ENCODE peak calls at places on chromosomes 16 and 17, in five cellular contexts. One of them, this sample, is unnamed.

GRCh38 chr17:80901319-80901718 is 90.3 kb upstream of the CHMP6 start:
- DNase-seq in stomach: no peak
- DNase-seq in AG04450: no peak
- DNase-seq in left ventricle myocardium inferior: no peak
- DNase-seq in PC-3: no peak
- DNase-seq in this sample: peak; percentile 72

GRCh38 chr17:40331743-40332641 is 23.0 kb downstream of the RARA start:
- DNase-seq in PC-3: no peak
- DNase-seq in AG04450: no peak
- DNase-seq in left ventricle myocardium inferior: peak; percentile 93
- DNase-seq in stomach: peak; percentile 92
- DNase-seq in this sample: no peak

GRCh38 chr16:53056528-53056881 is 1.7 kb downstream of the CHD9 start:
- DNase-seq in left ventricle myocardium inferior: no peak
- DNase-seq in stomach: no peak
- DNase-seq in AG04450: no peak
- DNase-seq in PC-3: peak; percentile 52
- DNase-seq in this sample: no peak

GRCh38 chr16:10981697-10982216 is 37.4 kb downstream of the CLEC16A start:
- DNase-seq in stomach: no peak
- DNase-seq in PC-3: peak; percentile 33
- DNase-seq in AG04450: no peak
- DNase-seq in left ventricle myocardium inferior: no peak
- DNase-seq in this sample: peak; percentile 36

GRCh38 chr17:33492731-33493260 is 199.7 kb upstream of the ASIC2 start:
- DNase-seq in left ventricle myocardium inferior: no peak
- DNase-seq in PC-3: no peak
- DNase-seq in stomach: no peak
- DNase-seq in AG04450: no peak
- DNase-seq in this sample: no peak

GRCh38 chr17:27379863-27380533 is 76.2 kb upstream of the KSR1 start:
- DNase-seq in PC-3: peak; percentile 61
- DNase-seq in stomach: peak; percentile 72
- DNase-seq in left ventricle myocardium inferior: peak; percentile 75
- DNase-seq in AG04450: no peak
- DNase-seq in this sample: no peak

GRCh38 chr16:27364493-27365141 is 37.4 kb upstream of the IL21R start:
- DNase-seq in left ventricle myocardium inferior: no peak
- DNase-seq in PC-3: peak; percentile 79
- DNase-seq in AG04450: no peak
- DNase-seq in stomach: peak; percentile 62
- DNase-seq in this sample: peak; percentile 51

GRCh38 chr16:68564367-68564985 is 25.4 kb downstream of the ZFP90 start:
- DNase-seq in PC-3: no peak
- DNase-seq in left ventricle myocardium inferior: no peak
- DNase-seq in stomach: no peak
- DNase-seq in AG04450: no peak
- DNase-seq in this sample: peak; percentile 11

GRCh38 chr17:48351916-48352332 is 78.1 kb downstream of the SKAP1 start:
- DNase-seq in PC-3: peak; percentile 75
- DNase-seq in stomach: no peak
- DNase-seq in left ventricle myocardium inferior: no peak
- DNase-seq in AG04450: peak; percentile 26
- DNase-seq in this sample: no peak

GRCh38 chr17:1083451-1084187 is 86.7 kb downstream of the TIMM22 start:
- DNase-seq in AG04450: no peak
- DNase-seq in left ventricle myocardium inferior: no peak
- DNase-seq in stomach: peak; percentile 59
- DNase-seq in PC-3: no peak
- DNase-seq in this sample: no peak

GRCh38 chr16:1192384-1193073 is 32.5 kb downstream of the TPSG1 start:
- DNase-seq in left ventricle myocardium inferior: no peak
- DNase-seq in PC-3: no peak
- DNase-seq in AG04450: no peak
- DNase-seq in stomach: no peak
- DNase-seq in this sample: no peak

GRCh38 chr17:46730679-46731078 is 87.8 kb downstream of the WNT3 start:
- DNase-seq in AG04450: no peak
- DNase-seq in stomach: no peak
- DNase-seq in PC-3: no peak
- DNase-seq in left ventricle myocardium inferior: no peak
- DNase-seq in this sample: peak; percentile 92

GRCh38 chr16:7278636-7279035 is 54.0 kb upstream of the RBFOX1 start:
- DNase-seq in left ventricle myocardium inferior: no peak
- DNase-seq in AG04450: no peak
- DNase-seq in PC-3: no peak
- DNase-seq in stomach: no peak
- DNase-seq in this sample: no peak

GRCh38 chr16:49914697-49915096 is 58.8 kb upstream of the ZNF423 start:
- DNase-seq in left ventricle myocardium inferior: no peak
- DNase-seq in AG04450: no peak
- DNase-seq in PC-3: no peak
- DNase-seq in stomach: no peak
- DNase-seq in this sample: no peak

GRCh38 chr16:23857256-23857891 is 21.6 kb downstream of the PRKCB start:
- DNase-seq in left ventricle myocardium inferior: no peak
- DNase-seq in stomach: no peak
- DNase-seq in AG04450: no peak
- DNase-seq in PC-3: no peak
- DNase-seq in this sample: no peak

GRCh38 chr16:23858496-23859062 is 22.8 kb downstream of the PRKCB start:
- DNase-seq in left ventricle myocardium inferior: no peak
- DNase-seq in AG04450: no peak
- DNase-seq in PC-3: no peak
- DNase-seq in stomach: no peak
- DNase-seq in this sample: no peak

GRCh38 chr16:23857901-23858300 is 22.1 kb downstream of the PRKCB start:
- DNase-seq in left ventricle myocardium inferior: no peak
- DNase-seq in stomach: no peak
- DNase-seq in PC-3: no peak
- DNase-seq in AG04450: no peak
- DNase-seq in this sample: no peak

GRCh38 chr16:23861874-23862273 is 26.1 kb downstream of the PRKCB start:
- DNase-seq in PC-3: no peak
- DNase-seq in left ventricle myocardium inferior: no peak
- DNase-seq in AG04450: no peak
- DNase-seq in stomach: no peak
- DNase-seq in this sample: no peak

DNA sequence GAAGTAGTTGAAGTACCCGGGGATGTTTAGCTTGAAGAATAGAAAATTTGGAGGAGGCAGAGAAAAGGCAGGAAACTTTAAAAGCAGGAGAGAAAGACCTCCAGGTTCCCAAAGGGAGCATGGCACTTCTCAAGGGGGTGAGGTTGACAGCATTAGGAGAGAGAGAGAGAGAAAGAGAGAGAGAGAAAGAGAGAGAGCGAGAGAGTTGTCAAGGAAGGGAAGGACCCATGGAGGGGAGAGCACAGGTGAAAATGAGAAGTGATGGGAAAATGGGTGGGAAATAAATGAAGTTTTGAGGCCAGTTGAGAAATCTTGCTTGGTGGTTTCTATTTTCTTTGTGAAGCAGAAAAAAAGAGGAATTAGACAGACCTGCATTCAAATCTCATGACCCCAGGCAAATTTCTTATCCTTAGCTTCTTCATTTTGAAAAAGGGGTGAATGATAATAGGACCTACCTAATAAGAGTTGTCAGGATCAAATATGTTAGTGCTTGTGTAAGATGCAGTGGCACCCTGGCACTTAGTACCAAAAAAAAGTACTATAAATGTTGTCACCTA is 24.0 kb downstream of the PRKCB start:
- DNase-seq in AG04450: no peak
- DNase-seq in PC-3: no peak
- DNase-seq in left ventricle myocardium inferior: no peak
- DNase-seq in stomach: no peak
- DNase-seq in this sample: no peak
- H3K27me3 ChIP-seq in AG04450: no peaks in the 10 kb centered on the region
- H3K27me3 ChIP-seq in PC-3: peaks cover 34% of the 10 kb centered on the region
- H3K27me3 ChIP-seq in left ventricle myocardium inferior: peaks cover 79% of the 10 kb centered on the region
- H3K27me3 ChIP-seq in stomach: no peaks in the 10 kb centered on the region
- H3K27me3 ChIP-seq in this sample: no peaks in the 10 kb centered on the region

GRCh38 chr16:87227651-87228015 is 89.6 kb downstream of the C16orf95 start:
- DNase-seq in PC-3: no peak
- DNase-seq in AG04450: no peak
- DNase-seq in left ventricle myocardium inferior: peak; percentile 33
- DNase-seq in stomach: no peak
- DNase-seq in this sample: no peak
- H3K27ac ChIP-seq in PC-3: no peak overlapping the region
- H3K27ac ChIP-seq in AG04450: peak overlapping the region; percentile 88
- H3K27ac ChIP-seq in left ventricle myocardium inferior: peak overlapping the region; percentile 66
- H3K27ac ChIP-seq in stomach: peak overlapping the region; percentile 65
- H3K27ac ChIP-seq in this sample: no peak overlapping the region

DNA sequence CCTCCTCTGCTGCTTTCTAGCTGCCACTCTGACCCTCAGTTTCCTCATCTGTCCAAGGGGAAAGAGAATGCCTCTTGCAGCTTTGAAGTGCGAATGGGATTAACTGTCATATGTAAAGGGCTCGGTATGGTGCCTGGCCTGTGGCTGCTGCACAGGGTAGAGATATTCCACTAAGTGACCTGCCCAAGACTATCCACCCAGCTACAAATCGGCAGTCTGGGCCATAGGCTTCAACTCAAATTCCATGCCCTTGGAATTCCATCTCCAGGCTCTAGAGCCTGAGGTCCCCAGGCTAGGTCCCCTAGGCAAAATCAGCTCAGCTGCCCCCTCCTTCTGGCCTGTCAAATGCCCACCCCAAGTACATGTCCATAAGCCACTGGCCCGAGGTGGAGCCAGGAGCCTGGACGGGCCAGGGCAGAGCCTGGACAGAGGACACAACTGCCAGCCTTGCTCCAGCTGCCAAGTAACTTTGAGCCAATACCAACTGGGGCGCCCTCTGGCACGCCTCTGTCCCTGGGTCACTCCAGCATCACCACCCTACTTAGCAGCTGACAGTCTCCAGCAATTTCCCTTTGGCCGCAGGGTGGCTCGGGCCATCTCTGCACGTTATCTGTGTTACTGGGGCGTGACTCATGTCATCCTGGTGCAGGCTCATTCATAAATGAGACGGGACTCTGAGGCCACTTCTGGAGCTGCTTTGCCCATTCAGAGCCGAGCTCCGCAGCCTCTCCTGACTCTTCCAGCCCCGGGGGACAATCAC is 57.1 kb downstream of the SDK2 start:
- DNase-seq in left ventricle myocardium inferior: peak; percentile 48
- DNase-seq in stomach: no peak
- DNase-seq in PC-3: peak; percentile 47
- DNase-seq in AG04450: no peak
- DNase-seq in this sample: no peak
- H3K27me3 ChIP-seq in left ventricle myocardium inferior: peaks cover 25% of the 10 kb centered on the region
- H3K27me3 ChIP-seq in stomach: no peaks in the 10 kb centered on the region
- H3K27me3 ChIP-seq in PC-3: peaks cover 70% of the 10 kb centered on the region
- H3K27me3 ChIP-seq in AG04450: no peaks in the 10 kb centered on the region
- H3K27me3 ChIP-seq in this sample: peaks cover 25% of the 10 kb centered on the region

GRCh38 chr16:59634951-59635350 is 900.8 kb upstream of the GOT2 start:
- DNase-seq in stomach: no peak
- DNase-seq in left ventricle myocardium inferior: no peak
- DNase-seq in PC-3: no peak
- DNase-seq in AG04450: no peak
- DNase-seq in this sample: no peak

GRCh38 chr16:59635674-59636073 is 901.6 kb upstream of the GOT2 start:
- DNase-seq in left ventricle myocardium inferior: no peak
- DNase-seq in PC-3: peak; percentile 44
- DNase-seq in AG04450: no peak
- DNase-seq in stomach: no peak
- DNase-seq in this sample: no peak

GRCh38 chr16:59633996-59634579 is 900.0 kb upstream of the GOT2 start:
- DNase-seq in PC-3: peak; percentile 23
- DNase-seq in AG04450: peak; percentile 38
- DNase-seq in left ventricle myocardium inferior: no peak
- DNase-seq in stomach: no peak
- DNase-seq in this sample: no peak

DNA sequence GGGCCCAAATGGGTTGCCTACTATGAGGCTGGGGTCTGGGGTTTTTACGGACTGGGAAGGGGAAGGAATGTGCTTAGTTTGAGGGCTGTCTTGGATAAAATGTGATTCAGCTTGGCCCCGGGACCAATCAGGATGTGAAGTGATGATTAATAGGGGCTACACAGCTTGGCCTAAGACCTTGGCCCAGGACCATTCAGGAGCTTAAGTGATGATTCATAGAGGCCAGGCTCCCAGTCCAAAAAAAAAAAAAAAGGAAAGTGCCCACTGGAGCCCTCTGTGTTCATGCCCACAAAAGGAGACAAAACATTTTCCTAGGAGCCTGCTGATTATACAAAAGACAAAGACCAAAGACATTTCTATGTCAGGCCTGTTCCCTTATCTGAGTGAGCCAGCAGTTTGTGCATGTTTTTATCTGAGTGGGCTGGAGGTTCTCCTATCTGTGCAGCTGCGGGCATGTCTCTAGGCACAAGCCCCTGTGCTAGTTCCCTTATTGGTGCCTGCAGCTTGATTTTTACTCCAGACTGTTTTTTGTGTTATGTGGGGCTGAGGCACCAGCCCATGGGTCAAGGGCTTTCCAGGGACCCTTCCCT is 898.2 kb upstream of the GOT2 start:
- DNase-seq in AG04450: no peak
- DNase-seq in stomach: no peak
- DNase-seq in left ventricle myocardium inferior: no peak
- DNase-seq in PC-3: no peak
- DNase-seq in this sample: peak; percentile 6
- H3K27ac ChIP-seq in AG04450: no peak overlapping the region
- H3K27ac ChIP-seq in stomach: no peak overlapping the region
- H3K27ac ChIP-seq in left ventricle myocardium inferior: no peak overlapping the region
- H3K27ac ChIP-seq in PC-3: no peak overlapping the region
- H3K27ac ChIP-seq in this sample: no peak overlapping the region

GRCh38 chr17:8128125-8128784 is 4.3 kb upstream of the HES7 start:
- DNase-seq in PC-3: no peak
- DNase-seq in left ventricle myocardium inferior: no peak
- DNase-seq in AG04450: no peak
- DNase-seq in stomach: no peak
- DNase-seq in this sample: no peak

GRCh38 chr17:8125947-8126305 is 2.0 kb upstream of the HES7 start:
- DNase-seq in left ventricle myocardium inferior: no peak
- DNase-seq in stomach: no peak
- DNase-seq in AG04450: no peak
- DNase-seq in PC-3: peak; percentile 22
- DNase-seq in this sample: peak; percentile 38

GRCh38 chr17:8124350-8125195 is 667 bp upstream of the HES7 start:
- DNase-seq in stomach: no peak
- DNase-seq in PC-3: peak; percentile 40
- DNase-seq in left ventricle myocardium inferior: no peak
- DNase-seq in AG04450: no peak
- DNase-seq in this sample: peak; percentile 53

GRCh38 chr17:8125196-8125946 is 1.5 kb upstream of the HES7 start:
- DNase-seq in AG04450: no peak
- DNase-seq in left ventricle myocardium inferior: peak; percentile 74
- DNase-seq in PC-3: peak; percentile 76
- DNase-seq in stomach: peak; percentile 83
- DNase-seq in this sample: peak; percentile 54

GRCh38 chr17:8126306-8127066 is 2.6 kb upstream of the HES7 start:
- DNase-seq in left ventricle myocardium inferior: no peak
- DNase-seq in PC-3: peak; percentile 37
- DNase-seq in AG04450: no peak
- DNase-seq in stomach: no peak
- DNase-seq in this sample: no peak
- H3K27me3 ChIP-seq in left ventricle myocardium inferior: peaks cover 50% of the 10 kb centered on the region
- H3K27me3 ChIP-seq in PC-3: no peaks in the 10 kb centered on the region
- H3K27me3 ChIP-seq in AG04450: peaks cover 6% of the 10 kb centered on the region
- H3K27me3 ChIP-seq in stomach: no peaks in the 10 kb centered on the region
- H3K27me3 ChIP-seq in this sample: peaks cover 17% of the 10 kb centered on the region

This sample was measured in foreskin keratinocyte.